ENCODE peak calls at places on chromosomes 5 and 9, in four cellular contexts. One of them, this sample, is unnamed.

GRCh38 chr9:76456202-76456926 is 2.6 kb upstream of the GCNT1 start:
- DNase-seq in K562: peak
- DNase-seq in HCT116: no peak
- DNase-seq in HepG2: peak
- DNase-seq in this sample: no peak

GRCh38 chr9:127293314-127293713 is 28.7 kb downstream of the GARNL3 start:
- DNase-seq in K562: no peak
- DNase-seq in HCT116: no peak
- DNase-seq in HepG2: no peak
- DNase-seq in this sample: no peak

GRCh38 chr5:171955761-171956160 is 50.7 kb downstream of the FBXW11 start:
- DNase-seq in K562: no peak
- DNase-seq in HCT116: no peak
- DNase-seq in HepG2: no peak
- DNase-seq in this sample: no peak

GRCh38 chr5:34563951-34564705 is 92.0 kb upstream of the RAI14 start:
- DNase-seq in K562: no peak
- DNase-seq in HCT116: no peak
- DNase-seq in HepG2: no peak
- DNase-seq in this sample: no peak

GRCh38 chr5:13771011-13771571 is 173.4 kb downstream of the DNAH5 start:
- DNase-seq in K562: no peak
- DNase-seq in HCT116: no peak
- DNase-seq in HepG2: no peak
- DNase-seq in this sample: no peak

GRCh38 chr9:130904070-130905044 is 7.7 kb upstream of the QRFP start:
- DNase-seq in K562: peak
- DNase-seq in HCT116: no peak
- DNase-seq in HepG2: no peak
- DNase-seq in this sample: no peak

GRCh38 chr5:81848368-81848767 is 97.5 kb upstream of the SSBP2 start:
- DNase-seq in K562: no peak
- DNase-seq in HCT116: no peak
- DNase-seq in HepG2: no peak
- DNase-seq in this sample: no peak

GRCh38 chr5:59328801-59329296 is 564.7 kb downstream of the PDE4D start:
- DNase-seq in K562: no peak
- DNase-seq in HCT116: no peak
- DNase-seq in HepG2: no peak
- DNase-seq in this sample: no peak

GRCh38 chr5:169142264-169142970 is 158.5 kb downstream of the SLIT3 start:
- DNase-seq in K562: no peak
- DNase-seq in HCT116: no peak
- DNase-seq in HepG2: no peak
- DNase-seq in this sample: peak

GRCh38 chr5:41748631-41749030 is 121.6 kb downstream of the OXCT1 start:
- DNase-seq in K562: no peak
- DNase-seq in HCT116: peak
- DNase-seq in HepG2: no peak
- DNase-seq in this sample: no peak

GRCh38 chr5:19920761-19921160 is 67.2 kb downstream of the CDH18 start:
- DNase-seq in K562: no peak
- DNase-seq in HCT116: no peak
- DNase-seq in HepG2: no peak
- DNase-seq in this sample: no peak

GRCh38 chr9:135905380-135906282 is 1.7 kb downstream of the CAMSAP1 start:
- DNase-seq in K562: no peak
- DNase-seq in HCT116: peak
- DNase-seq in HepG2: no peak
- DNase-seq in this sample: no peak

GRCh38 chr5:93186031-93186682 is 394.9 kb downstream of the NR2F1-AS1 start:
- DNase-seq in K562: no peak
- DNase-seq in HCT116: peak
- DNase-seq in HepG2: no peak
- DNase-seq in this sample: no peak

GRCh38 chr5:67160985-67161384 is 35.6 kb downstream of the CD180 start:
- DNase-seq in K562: no peak
- DNase-seq in HCT116: no peak
- DNase-seq in HepG2: no peak
- DNase-seq in this sample: peak

GRCh38 chr9:23702311-23702922 is 123.6 kb downstream of the ELAVL2 start:
- DNase-seq in K562: no peak
- DNase-seq in HCT116: no peak
- DNase-seq in HepG2: no peak
- DNase-seq in this sample: peak

GRCh38 chr5:151651997-151652645 is 34.6 kb downstream of the SPARC start:
- DNase-seq in K562: peak
- DNase-seq in HCT116: peak
- DNase-seq in HepG2: peak
- DNase-seq in this sample: peak

GRCh38 chr5:176998828-176999227 is 7.8 kb downstream of the UIMC1 start:
- DNase-seq in K562: no peak
- DNase-seq in HCT116: no peak
- DNase-seq in HepG2: no peak
- DNase-seq in this sample: no peak

GRCh38 chr5:176994460-176995121 is 12.0 kb downstream of the UIMC1 start:
- DNase-seq in K562: peak
- DNase-seq in HCT116: no peak
- DNase-seq in HepG2: peak
- DNase-seq in this sample: no peak

GRCh38 chr5:176996780-176997179 is 9.8 kb downstream of the UIMC1 start:
- DNase-seq in K562: no peak
- DNase-seq in HCT116: no peak
- DNase-seq in HepG2: no peak
- DNase-seq in this sample: no peak

GRCh38 chr5:176995122-176995490 is 11.5 kb downstream of the UIMC1 start:
- DNase-seq in K562: no peak
- DNase-seq in HCT116: no peak
- DNase-seq in HepG2: no peak
- DNase-seq in this sample: no peak

GRCh38 chr5:176995896-176996767 is 10.4 kb downstream of the UIMC1 start:
- DNase-seq in K562: no peak
- DNase-seq in HCT116: no peak
- DNase-seq in HepG2: no peak
- DNase-seq in this sample: no peak
- TF ChIP-seq ELF1 in K562: no peak
- TF ChIP-seq ELF1 in HCT116: no peak
- TF ChIP-seq ELF1 in HepG2: no peak
- TF ChIP-seq ELF1 in this sample: no peak

DNA sequence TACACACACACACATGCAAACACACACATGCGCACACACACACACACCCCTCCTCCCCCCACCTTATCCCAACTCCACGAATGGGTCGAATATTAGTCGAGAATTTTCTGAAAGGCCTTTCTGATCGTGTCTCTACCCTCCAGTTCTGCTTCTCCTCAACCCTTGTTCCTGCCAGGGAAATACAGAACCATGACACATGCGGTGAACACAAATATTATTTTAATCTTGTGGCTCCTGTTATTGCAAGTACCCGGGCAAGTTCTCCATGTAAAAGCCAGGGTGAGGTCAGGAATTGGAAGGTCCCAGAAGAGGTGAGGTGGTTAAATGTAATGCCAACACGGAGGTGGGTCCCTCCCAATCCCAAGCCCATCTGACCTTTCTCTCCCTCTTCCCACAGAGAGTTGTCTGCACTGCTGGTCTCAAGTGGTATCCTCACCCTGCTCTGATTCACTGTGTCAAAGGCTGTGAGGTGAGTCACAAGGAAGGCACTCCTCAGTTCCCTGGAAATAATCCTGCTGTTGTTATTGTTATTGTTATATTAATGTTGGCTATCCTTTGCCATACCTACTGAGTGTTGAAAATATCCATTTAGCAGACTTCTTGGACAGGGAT is 223.7 kb downstream of the PAPPA start:
- DNase-seq in K562: no peak
- DNase-seq in HCT116: peak
- DNase-seq in HepG2: no peak
- DNase-seq in this sample: no peak
- TF ChIP-seq ELF1 in K562: no peak
- TF ChIP-seq ELF1 in HCT116: no peak
- TF ChIP-seq ELF1 in HepG2: no peak
- TF ChIP-seq ELF1 in this sample: no peak

GRCh38 chr5:155275214-155275613 is 261.7 kb downstream of the KIF4B start:
- DNase-seq in K562: no peak
- DNase-seq in HCT116: no peak
- DNase-seq in HepG2: no peak
- DNase-seq in this sample: no peak
- TF ChIP-seq ELF1 in K562: no peak
- TF ChIP-seq ELF1 in HCT116: no peak
- TF ChIP-seq ELF1 in HepG2: no peak
- TF ChIP-seq ELF1 in this sample: no peak

GRCh38 chr5:133438487-133438886 is 173.9 kb downstream of the FSTL4 start:
- DNase-seq in K562: no peak
- DNase-seq in HCT116: no peak
- DNase-seq in HepG2: no peak
- DNase-seq in this sample: no peak

GRCh38 chr5:133439859-133440258 is 172.5 kb downstream of the FSTL4 start:
- DNase-seq in K562: no peak
- DNase-seq in HCT116: no peak
- DNase-seq in HepG2: no peak
- DNase-seq in this sample: no peak

GRCh38 chr5:133440467-133441115 is 171.8 kb downstream of the FSTL4 start:
- DNase-seq in K562: no peak
- DNase-seq in HCT116: no peak
- DNase-seq in HepG2: no peak
- DNase-seq in this sample: no peak

GRCh38 chr5:133445744-133446143 is 166.6 kb downstream of the FSTL4 start:
- DNase-seq in K562: no peak
- DNase-seq in HCT116: no peak
- DNase-seq in HepG2: no peak
- DNase-seq in this sample: no peak

GRCh38 chr5:133441166-133441815 is 171.1 kb downstream of the FSTL4 start:
- DNase-seq in K562: no peak
- DNase-seq in HCT116: no peak
- DNase-seq in HepG2: no peak
- DNase-seq in this sample: no peak
- TF ChIP-seq ELF1 in K562: no peak
- TF ChIP-seq ELF1 in HCT116: no peak
- TF ChIP-seq ELF1 in HepG2: no peak
- TF ChIP-seq ELF1 in this sample: no peak

GRCh38 chr5:71883745-71884103 is 164.6 kb downstream of the CARTPT start:
- DNase-seq in K562: no peak
- DNase-seq in HCT116: no peak
- DNase-seq in HepG2: no peak
- DNase-seq in this sample: no peak

GRCh38 chr5:71880531-71880930 is 161.5 kb downstream of the CARTPT start:
- DNase-seq in K562: no peak
- DNase-seq in HCT116: no peak
- DNase-seq in HepG2: no peak
- DNase-seq in this sample: no peak

GRCh38 chr5:71887680-71888079 is 168.6 kb downstream of the CARTPT start:
- DNase-seq in K562: peak
- DNase-seq in HCT116: peak
- DNase-seq in HepG2: peak
- DNase-seq in this sample: peak

GRCh38 chr5:71884926-71885325 is 165.9 kb downstream of the CARTPT start:
- DNase-seq in K562: no peak
- DNase-seq in HCT116: no peak
- DNase-seq in HepG2: no peak
- DNase-seq in this sample: no peak

DNA sequence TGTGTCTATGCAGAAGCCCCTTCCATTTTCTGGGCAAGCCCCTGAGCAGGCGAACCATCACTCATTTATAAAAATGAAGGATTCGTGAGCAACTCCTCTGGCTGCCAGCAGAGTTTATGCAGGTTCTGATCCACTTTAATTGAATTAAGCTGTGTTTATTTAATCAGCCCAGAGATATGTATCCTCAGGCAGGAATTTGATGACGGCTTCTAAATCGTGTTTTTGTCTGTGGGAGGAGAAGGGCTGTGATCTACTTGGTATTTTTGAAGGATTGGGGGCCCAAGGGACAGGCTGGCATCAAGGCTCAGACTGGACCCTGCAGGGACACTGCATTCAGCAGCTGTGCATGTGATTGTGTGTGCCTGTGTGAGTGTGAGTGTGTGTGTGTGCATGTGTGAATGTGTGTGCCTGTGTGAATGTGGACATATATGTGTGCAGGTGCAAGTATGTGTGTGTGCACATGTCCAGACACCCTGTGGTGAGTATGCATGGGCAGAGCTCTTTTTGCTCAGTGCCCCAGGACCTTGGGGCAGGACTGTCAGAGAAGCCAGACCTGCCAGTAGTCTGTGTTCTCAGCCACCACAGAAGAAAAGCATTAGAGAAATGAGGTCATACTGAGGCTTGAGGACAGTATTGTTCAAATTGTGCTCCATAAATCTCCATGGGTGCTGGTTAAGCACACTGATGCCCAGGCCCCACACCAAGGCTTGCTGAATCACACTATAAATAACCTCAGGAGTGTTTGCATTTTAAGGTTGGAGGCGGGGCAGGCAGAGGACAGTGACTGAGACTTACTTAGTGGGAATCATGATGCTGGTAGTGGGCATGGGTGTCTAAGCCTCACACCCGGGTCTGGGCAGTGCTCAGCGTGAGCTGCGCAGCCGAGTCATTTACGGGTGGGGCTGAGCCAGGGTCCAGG is 164.0 kb downstream of the CARTPT start:
- DNase-seq in K562: no peak
- DNase-seq in HCT116: no peak
- DNase-seq in HepG2: no peak
- DNase-seq in this sample: peak
- TF ChIP-seq ELF1 in K562: no peak
- TF ChIP-seq ELF1 in HCT116: no peak
- TF ChIP-seq ELF1 in HepG2: no peak
- TF ChIP-seq ELF1 in this sample: no peak